ENCODE peak calls at places on chromosomes 6 and 20, in five cellular contexts. I, V, N, F and T are unnamed samples.
A peak's percentile ranks its signal among the peaks of the same experiment; 100 is the strongest.

GRCh38 chr6:148179786-148180185 is 162.9 kb upstream of the SASH1 start:
- DNase-seq in N (no peak), I (peak; percentile 46), V (peak; percentile 55), F (peak; percentile 40), T (no peak)

GRCh38 chr6:46053034-46053933 is 37.6 kb upstream of the CLIC5 start:
- DNase-seq in F (peak; percentile 79), N (no peak), I (no peak), V (peak; percentile 27), T (no peak)

GRCh38 chr6:137031122-137031521 is 13.6 kb downstream of the IL20RA start:
- DNase-seq in N (no peak), F (no peak), I (no peak), V (no peak), T (no peak)

GRCh38 chr20:51412991-51413471 is 129.5 kb downstream of the NFATC2 start:
- DNase-seq in N (no peak), F (no peak), I (peak; percentile 14), V (no peak), T (no peak)

GRCh38 chr6:12844284-12845223 is 128.0 kb downstream of the PHACTR1 start:
- DNase-seq in V (peak; percentile 41), F (no peak), N (peak; percentile 13), I (peak; percentile 16), T (no peak)

GRCh38 chr20:61411743-61412142 is 159.7 kb downstream of the CDH4 start:
- DNase-seq in F (no peak), V (no peak), N (no peak), I (no peak), T (no peak)

GRCh38 chr20:45085867-45086266 is 15.1 kb downstream of the KCNS1 start:
- DNase-seq in I (no peak), F (no peak), V (no peak), N (no peak), T (no peak)

GRCh38 chr6:127842562-127842961 is 58.3 kb downstream of the THEMIS start:
- DNase-seq in N (no peak), F (no peak), V (no peak), I (no peak), T (no peak)

GRCh38 chr20:41178904-41179432 is 41.6 kb downstream of the PLCG1 start:
- DNase-seq in F (no peak), N (peak; percentile 15), V (peak; percentile 42), I (peak; percentile 41), T (peak; percentile 54)

GRCh38 chr6:109318328-109318876 is 63.9 kb downstream of the CD164 start:
- DNase-seq in F (peak; percentile 82), V (no peak), I (no peak), N (no peak), T (no peak)

GRCh38 chr20:24147961-24148360 is 159.4 kb upstream of the GGTLC1 start:
- DNase-seq in F (no peak), N (no peak), I (no peak), V (no peak), T (no peak)

GRCh38 chr6:2937627-2938003 is 33.8 kb downstream of the SERPINB6 start:
- DNase-seq in I (no peak), F (no peak), V (no peak), N (no peak), T (no peak)

GRCh38 chr20:38247166-38247509 is 13.4 kb downstream of the KIAA1755 start:
- DNase-seq in V (no peak), F (no peak), N (no peak), I (no peak), T (peak; percentile 22)

GRCh38 chr20:400451-401275 is 7.4 kb upstream of the RBCK1 start:
- DNase-seq in V (no peak), N (no peak), I (no peak), F (no peak), T (peak; percentile 17)

GRCh38 chr6:32883789-32884188 is 29.8 kb downstream of the PSMB9 start:
- DNase-seq in I (no peak), N (no peak), V (peak; percentile 85), F (no peak), T (no peak)

GRCh38 chr6:150410906-150411305 is 42.1 kb downstream of the IYD start:
- DNase-seq in I (no peak), V (peak; percentile 7), F (no peak), N (no peak), T (no peak)

GRCh38 chr20:19945732-19946670 is 71.2 kb upstream of the NAA20 start:
- DNase-seq in F (peak; percentile 71), V (no peak), N (no peak), I (no peak), T (no peak)

GRCh38 chr20:57707849-57708693 is 1.7 kb downstream of the PMEPA1 start:
- DNase-seq in I (no peak), V (no peak), N (no peak), F (no peak), T (no peak)

GRCh38 chr20:57708694-57709673 is 831 bp downstream of the PMEPA1 start:
- DNase-seq in N (no peak), V (peak; percentile 18), I (no peak), F (peak; percentile 36), T (peak; percentile 86)

GRCh38 chr20:57705103-57705899 is 4.5 kb downstream of the PMEPA1 start:
- DNase-seq in I (no peak), F (no peak), N (no peak), V (no peak), T (no peak)

GRCh38 chr20:57709823-57710799 is at the start of gene PMEPA1:
- DNase-seq in V (peak; percentile 95), N (peak; percentile 93), I (peak; percentile 99), F (peak; percentile 91), T (peak; percentile 95)

GRCh38 chr20:57707320-57707719 is 2.5 kb downstream of the PMEPA1 start:
- DNase-seq in I (no peak), V (no peak), F (no peak), N (no peak), T (no peak)
- H3K4me3 ChIP-seq in I (peak overlapping the region; percentile 91), V (no peak overlapping the region), F (no peak overlapping the region), N (peak overlapping the region; percentile 91), T (peak overlapping the region; percentile 72)

GRCh38 chr6:11769816-11770545 is 8.6 kb downstream of the ADTRP start:
- DNase-seq in N (no peak), F (peak; percentile 56), I (no peak), V (no peak), T (no peak)
- H3K4me3 ChIP-seq in N (no peak overlapping the region), F (no peak overlapping the region), I (no peak overlapping the region), V (no peak overlapping the region), T (no peak overlapping the region)

DNA sequence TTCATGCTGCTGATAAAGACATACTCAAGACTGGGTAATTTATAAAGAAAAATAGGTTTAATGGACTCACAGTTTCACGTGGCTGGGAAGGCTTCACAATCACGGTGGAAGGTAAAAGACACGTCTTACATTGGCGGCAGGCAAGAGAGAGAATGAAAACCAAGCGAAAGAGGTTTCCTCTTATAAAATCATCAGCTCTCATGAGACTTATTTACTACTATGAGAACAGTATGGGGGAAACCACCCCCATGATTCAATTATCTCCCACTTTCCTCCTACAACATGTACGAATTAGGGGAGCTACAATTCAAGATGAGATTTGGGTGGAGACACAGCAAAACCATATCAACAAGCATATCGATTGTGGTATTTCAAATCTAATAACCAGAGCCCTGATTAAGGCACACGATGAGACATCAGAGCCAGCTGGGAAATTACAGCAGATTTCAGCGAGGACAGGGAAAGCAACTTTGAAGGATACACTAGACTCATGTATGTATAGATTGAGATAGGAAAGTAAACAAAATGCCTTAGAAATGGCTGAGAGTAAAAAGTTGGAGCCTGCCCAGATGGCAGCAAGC is 129.8 kb upstream of the GJE1 start:
- DNase-seq in V (no peak), F (no peak), I (no peak), N (no peak), T (no peak)
- H3K4me3 ChIP-seq in V (no peak overlapping the region), F (no peak overlapping the region), I (no peak overlapping the region), N (no peak overlapping the region), T (no peak overlapping the region)

GRCh38 chr6:131955192-131955591 is 4.0 kb upstream of the CCN2 start:
- DNase-seq in V (no peak), F (no peak), N (no peak), I (no peak), T (no peak)
- H3K4me3 ChIP-seq in V (no peak overlapping the region), F (no peak overlapping the region), N (no peak overlapping the region), I (no peak overlapping the region), T (no peak overlapping the region)

DNA sequence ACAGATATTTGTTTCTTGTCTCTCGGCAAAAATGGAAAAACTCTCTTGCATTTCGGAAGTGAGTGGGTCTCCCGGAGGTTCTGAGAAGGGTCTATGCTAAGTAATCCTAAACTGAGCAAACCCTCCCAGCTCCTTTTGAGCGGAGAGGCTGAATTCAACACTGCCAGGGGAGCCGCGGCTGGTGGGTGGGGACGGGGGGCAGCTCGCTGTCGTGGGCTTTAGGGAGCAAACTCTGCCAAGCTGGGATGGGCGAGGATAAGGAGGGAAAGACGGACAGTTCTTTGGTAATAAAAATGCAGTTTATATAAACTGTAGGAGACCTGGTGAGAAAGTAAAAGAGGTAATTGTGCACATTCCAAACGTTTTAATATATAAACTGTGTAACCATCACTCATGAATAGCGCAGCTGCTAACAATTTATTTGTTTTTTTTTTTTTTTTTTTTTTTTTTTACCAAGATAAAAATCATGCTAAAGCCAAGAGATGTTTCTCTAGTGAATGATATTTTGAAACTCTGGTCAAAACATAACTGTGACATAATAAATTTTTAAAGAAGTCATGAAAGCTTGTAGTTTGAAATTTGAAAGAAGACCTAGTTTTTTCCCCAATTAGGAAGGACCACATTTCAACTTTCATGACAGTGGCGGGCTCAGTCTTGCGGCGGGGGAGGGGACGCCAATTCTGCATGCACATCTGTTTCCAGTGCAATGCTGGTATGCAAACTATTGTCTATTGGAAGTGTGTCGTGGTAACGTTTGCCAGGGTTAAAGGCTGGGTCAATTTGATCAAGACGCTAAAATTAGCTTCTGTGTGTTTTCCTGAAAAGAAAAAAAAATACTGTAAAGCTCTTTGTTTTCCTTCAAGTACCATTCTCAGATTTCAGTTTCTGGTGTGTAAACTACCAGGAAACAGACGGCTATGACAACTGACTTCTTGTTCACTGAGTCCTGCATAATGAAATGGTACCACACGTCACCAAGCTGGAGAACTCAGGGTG is 211.8 kb downstream of the FOXC1 start:
- DNase-seq in F (no peak), N (no peak), I (peak; percentile 21), V (peak; percentile 48), T (no peak)
- H3K4me3 ChIP-seq in F (no peak overlapping the region), N (no peak overlapping the region), I (no peak overlapping the region), V (no peak overlapping the region), T (no peak overlapping the region)